ENCODE peak calls at places on chromosomes 4 and X, in eight cellular contexts. E, L, U, T, I, X, C and V are unnamed samples.

GRCh38 chr4:73019462-73020047 is 50.0 kb downstream of the COX18 start:
- DNase-seq in C (no peak), L (no peak), T (no peak), U (peak; percentile 34), I (no peak), X (peak; percentile 49), E (no peak), V (no peak)

GRCh38 chrX:113275769-113276168 is 435.1 kb upstream of the AMOT start:
- DNase-seq in U (no peak), C (no peak), L (no peak), X (no peak), T (no peak), I (no peak), E (no peak), V (no peak)

GRCh38 chr4:118772149-118773081 is 63.5 kb downstream of the SEC24D start:
- DNase-seq in T (no peak), C (no peak), X (no peak), U (peak; percentile 60), I (no peak), L (no peak), E (no peak), V (no peak)

GRCh38 chrX:151488677-151489076 is 74.8 kb upstream of the PASD1 start:
- DNase-seq in I (no peak), C (no peak), L (no peak), U (peak; percentile 7), T (no peak), E (peak; percentile 26), X (no peak), V (no peak)

GRCh38 chr4:37876156-37876555 is 14.7 kb upstream of the TBC1D1 start:
- DNase-seq in I (no peak), U (no peak), X (no peak), L (no peak), T (no peak), C (no peak), E (no peak), V (no peak)

GRCh38 chr4:88522702-88523324 is 763 bp downstream of the PYURF start:
- DNase-seq in I (peak; percentile 10), L (no peak), X (peak; percentile 30), C (peak; percentile 9), T (no peak), E (peak; percentile 52), U (no peak), V (peak; percentile 68)

GRCh38 chr4:83561381-83561780 is 25.5 kb downstream of the GPAT3 start:
- DNase-seq in I (peak; percentile 84), E (no peak), U (peak; percentile 68), C (no peak), X (peak; percentile 12), T (peak; percentile 20), L (no peak), V (no peak)

GRCh38 chr4:145939241-145939640 is 618 bp upstream of the ZNF827 start:
- DNase-seq in E (no peak), U (no peak), X (no peak), C (no peak), I (no peak), T (no peak), L (no peak), V (no peak)

GRCh38 chr4:55635282-55635681 is 816 bp downstream of the NMU start:
- DNase-seq in T (no peak), X (no peak), I (no peak), L (no peak), C (no peak), E (peak; percentile 27), U (no peak), V (no peak)

GRCh38 chr4:114890773-114891172 is 222.6 kb downstream of the NDST4 start:
- DNase-seq in L (no peak), T (no peak), X (no peak), C (no peak), I (no peak), U (no peak), E (no peak), V (no peak)

GRCh38 chr4:73068496-73069337 is 799 bp downstream of the COX18 start:
- DNase-seq in L (no peak), U (peak; percentile 6), T (peak; percentile 6), I (no peak), C (no peak), X (peak; percentile 11), E (no peak), V (no peak)

GRCh38 chr4:1626151-1626550 is 58.0 kb downstream of the FAM53A start:
- DNase-seq in U (no peak), E (no peak), X (no peak), I (no peak), C (no peak), T (no peak), L (no peak), V (no peak)